ENCODE peak calls at places on chromosomes 6 and 20, in six cellular contexts. S, N, J, Z, Y and Q are unnamed samples.
A peak's percentile ranks its signal among the peaks of the same experiment; 100 is the strongest.

GRCh38 chr20:9500121-9500911 is 14.1 kb upstream of the LAMP5 start:
- DNase-seq in J (no peak), Y (no peak), Z (no peak), N (no peak), S (no peak), Q (no peak)

GRCh38 chr6:64186562-64186961 is 551.0 kb downstream of the PHF3 start:
- DNase-seq in Y (no peak), J (no peak), N (no peak), S (no peak), Z (no peak), Q (no peak)

GRCh38 chr6:36642913-36643817 is 35.3 kb upstream of the CDKN1A start:
- DNase-seq in S (no peak), Z (peak; percentile 67), Y (peak; percentile 89), J (peak; percentile 69), N (peak; percentile 67), Q (no peak)

GRCh38 chr6:40011844-40012243 is 77.6 kb upstream of the MOCS1 start:
- DNase-seq in Z (no peak), J (no peak), S (no peak), Y (no peak), N (no peak), Q (no peak)

GRCh38 chr6:132300323-132300949 is 100.8 kb downstream of the MOXD1 start:
- DNase-seq in Y (no peak), S (peak; percentile 38), J (no peak), N (peak; percentile 78), Z (peak; percentile 22), Q (no peak)

GRCh38 chr6:163983601-163984445 is 569.3 kb downstream of the QKI start:
- DNase-seq in S (no peak), Y (no peak), N (no peak), Z (no peak), J (no peak), Q (no peak)

GRCh38 chr20:44516491-44516890 is 5.4 kb downstream of the SERINC3 start:
- DNase-seq in J (no peak), N (no peak), S (no peak), Y (no peak), Z (no peak), Q (no peak)

GRCh38 chr6:44335631-44336030 is 6.8 kb upstream of the SPATS1 start:
- DNase-seq in N (no peak), J (no peak), S (no peak), Y (no peak), Z (no peak), Q (no peak)

GRCh38 chr6:28142446-28142845 is 763 bp downstream of the ZKSCAN8 start:
- DNase-seq in J (no peak), Z (no peak), S (no peak), Y (no peak), N (peak; percentile 9), Q (no peak)

GRCh38 chr20:3560162-3560561 is 89.3 kb downstream of the ATRN start:
- DNase-seq in Y (no peak), S (no peak), Z (no peak), J (no peak), N (no peak), Q (no peak)